ENCODE peak calls at places on chromosome 15, in ten cellular contexts. F is NCI-H2081; D is activated naive CD4-positive, alpha-beta T cell; A is hippocampal formation; N is activated T-helper 1 cell treated with Interleukin-2 at 50 U/mL for 16 hours; I is ELR; Z is stomach; Q is prostate gland; S is frontal cortex; Y is left lung. R is an unnamed sample.

GRCh38 chr15:89462198-89462912 is 34.0 kb downstream of the RHCG start:
- DNase-seq in A (peak), Z (no peak), D (no peak), Y (no peak), I (peak), Q (no peak), N (no peak), S (no peak), F (no peak), R (no peak)

GRCh38 chr15:74763416-74763815 is 14.8 kb downstream of the CYP1A2 start:
- DNase-seq in Q (no peak), Y (no peak), A (no peak), Z (no peak), F (no peak), N (no peak), D (no peak), I (no peak), S (no peak), R (peak)

GRCh38 chr15:38620108-38620507 is 55.5 kb upstream of the RASGRP1 start:
- DNase-seq in Y (no peak), F (no peak), Q (no peak), D (no peak), N (no peak), A (no peak), I (no peak), Z (no peak), S (no peak), R (no peak)

GRCh38 chr15:98813956-98814355 is 165.6 kb downstream of the IGF1R start:
- DNase-seq in Q (no peak), Z (no peak), I (no peak), Y (no peak), F (no peak), A (no peak), N (no peak), S (no peak), D (no peak), R (no peak)

GRCh38 chr15:80619677-80620076 is 75.4 kb upstream of the ABHD17C start:
- DNase-seq in Q (no peak), I (peak), Y (no peak), S (no peak), A (no peak), F (no peak), N (no peak), Z (no peak), D (no peak), R (no peak)

GRCh38 chr15:29299784-29300183 is 30.2 kb upstream of the NSMCE3 start:
- DNase-seq in Q (no peak), Z (no peak), A (no peak), F (no peak), I (no peak), Y (no peak), N (no peak), S (no peak), D (no peak), R (no peak)

GRCh38 chr15:99998661-99999101 is 265.4 kb upstream of the LYSMD4 start:
- DNase-seq in F (no peak), N (no peak), Q (peak), A (no peak), Z (peak), S (no peak), D (no peak), I (peak), Y (no peak), R (no peak)

GRCh38 chr15:91857224-91857585 is 3.7 kb downstream of the SLCO3A1 start:
- DNase-seq in Z (no peak), F (no peak), D (no peak), Q (no peak), S (no peak), N (no peak), A (no peak), Y (no peak), I (no peak), R (no peak)

GRCh38 chr15:55247276-55247675 is 42.3 kb downstream of the RAB27A start:
- DNase-seq in Q (no peak), F (no peak), Z (no peak), S (no peak), N (no peak), A (no peak), Y (no peak), I (no peak), D (no peak), R (no peak)

GRCh38 chr15:44035781-44036699 is 159.0 kb downstream of the FRMD5 start:
- DNase-seq in N (no peak), Z (no peak), F (no peak), Q (no peak), S (no peak), I (no peak), D (no peak), A (no peak), Y (no peak), R (no peak)

GRCh38 chr15:51837784-51838183 is 8.3 kb downstream of the TMOD3 start:
- DNase-seq in Y (no peak), F (no peak), N (no peak), I (peak), S (no peak), Q (no peak), D (no peak), A (no peak), Z (no peak), R (no peak)

GRCh38 chr15:23467110-23467600 is 20.1 kb upstream of the GOLGA6L2 start:
- DNase-seq in Q (no peak), Y (no peak), I (peak), A (peak), N (no peak), S (peak), F (no peak), Z (no peak), D (no peak), R (no peak)

GRCh38 chr15:76181705-76182107 is 121.9 kb downstream of the TMEM266 start:
- DNase-seq in S (no peak), Q (no peak), I (no peak), D (no peak), Y (no peak), F (no peak), N (no peak), A (no peak), Z (no peak), R (no peak)

GRCh38 chr15:28890711-28891495 is 5.1 kb downstream of the APBA2 start:
- DNase-seq in N (no peak), F (no peak), D (no peak), Y (no peak), A (no peak), S (no peak), I (no peak), Q (no peak), Z (no peak), R (peak)

GRCh38 chr15:98442379-98442833 is 205.9 kb upstream of the IGF1R start:
- DNase-seq in Z (peak), F (peak), A (peak), S (peak), I (peak), Y (no peak), D (no peak), N (no peak), Q (peak), R (no peak)

GRCh38 chr15:57570994-57571393 is 20.7 kb upstream of the MYZAP start:
- DNase-seq in S (no peak), A (no peak), F (no peak), N (no peak), Y (no peak), D (no peak), Z (no peak), Q (no peak), I (peak), R (no peak)

GRCh38 chr15:63446260-63446659 is 58.1 kb upstream of the USP3 start:
- DNase-seq in Y (no peak), F (no peak), A (no peak), N (no peak), S (no peak), D (no peak), I (no peak), Z (no peak), Q (no peak), R (no peak)

GRCh38 chr15:49135893-49136292 is 19.5 kb downstream of the COPS2 start:
- DNase-seq in Y (no peak), A (no peak), Z (no peak), N (no peak), S (no peak), D (no peak), I (peak), Q (no peak), F (no peak), R (no peak)

GRCh38 chr15:101725073-101725472 is 800 bp upstream of the TARS3 start:
- DNase-seq in I (no peak), Y (no peak), S (no peak), D (no peak), F (no peak), Q (no peak), N (no peak), Z (no peak), A (no peak), R (no peak)

GRCh38 chr15:50881121-50882048 is 27.1 kb upstream of the AP4E1 start:
- DNase-seq in D (no peak), I (peak), Z (no peak), Q (no peak), S (no peak), F (no peak), Y (no peak), A (no peak), N (no peak), R (peak)

GRCh38 chr15:35540885-35541284 is 5.1 kb downstream of the DPH6 start:
- DNase-seq in Y (no peak), N (no peak), F (no peak), D (no peak), I (peak), A (no peak), Q (no peak), Z (no peak), S (no peak), R (no peak)

GRCh38 chr15:34047893-34048775 is 9.1 kb upstream of the AVEN start:
- DNase-seq in A (no peak), Z (no peak), I (peak), N (no peak), F (no peak), Y (peak), Q (no peak), S (no peak), D (no peak), R (no peak)

R was measured in lower lobe of right lung.